ENCODE peak calls at places on chromosomes 13 and 19, in seven cellular contexts. P is hepatocyte, L is mammary epithelial cell, I is fibroblast of lung, R is astrocyte, H is K562, D is endothelial cell of umbilical vein. U is an unnamed sample.

GRCh38 chr19:58274771-58275199 is 4.0 kb upstream of the ZNF8 start:
- DNase-seq in D (peak; percentile 25), L (peak; percentile 10), I (peak; percentile 43), R (peak; percentile 61), P (no peak), H (no peak), U (no peak)

GRCh38 chr19:9945319-9945966 is 9.1 kb upstream of the OLFM2 start:
- DNase-seq in P (peak; percentile 87), L (peak; percentile 72), R (peak; percentile 99), D (peak; percentile 7), H (peak; percentile 74), I (peak; percentile 99), U (peak; percentile 31)

GRCh38 chr13:84237181-84237580 is 354.9 kb upstream of the SLITRK1 start:
- DNase-seq in D (no peak), L (no peak), R (no peak), H (no peak), P (no peak), I (no peak), U (peak; percentile 4)

GRCh38 chr19:38745316-38745715 is 1.0 kb upstream of the CAPN12 start:
- DNase-seq in R (no peak), D (no peak), P (no peak), H (no peak), I (no peak), L (peak; percentile 0), U (no peak)

GRCh38 chr19:54186934-54187381 is 2.4 kb downstream of the MBOAT7 start:
- DNase-seq in L (no peak), H (no peak), I (no peak), D (no peak), P (peak; percentile 74), R (no peak), U (no peak)

GRCh38 chr13:48403151-48403631 is 9.7 kb downstream of the LPAR6 start:
- DNase-seq in P (no peak), I (peak; percentile 63), D (no peak), L (no peak), R (no peak), H (no peak), U (no peak)

GRCh38 chr13:98719527-98720250 is 32.8 kb downstream of the SLC15A1 start:
- DNase-seq in P (no peak), D (no peak), H (no peak), I (no peak), R (no peak), L (no peak), U (no peak)

GRCh38 chr19:43362179-43362578 is 8.7 kb downstream of the CD177 start:
- DNase-seq in H (no peak), P (no peak), D (no peak), R (peak; percentile 45), L (no peak), I (no peak), U (no peak)

GRCh38 chr13:42007844-42008243 is 40.6 kb upstream of the DGKH start:
- DNase-seq in L (peak; percentile 49), D (no peak), I (peak; percentile 33), P (no peak), H (no peak), R (peak; percentile 93), U (no peak)

GRCh38 chr19:45729774-45730388 is 815 bp downstream of the FBXO46 start:
- DNase-seq in P (peak; percentile 27), D (peak; percentile 30), R (no peak), H (no peak), I (no peak), L (peak; percentile 55), U (no peak)

GRCh38 chr19:38321646-38322323 is 2.1 kb downstream of the KCNK6 start:
- DNase-seq in L (peak; percentile 88), P (peak; percentile 69), H (no peak), R (peak; percentile 30), D (no peak), I (peak; percentile 25), U (peak; percentile 22)

GRCh38 chr13:33152389-33152788 is 133.2 kb downstream of the STARD13 start:
- DNase-seq in R (no peak), H (no peak), L (no peak), I (no peak), P (no peak), D (no peak), U (no peak)

DNA sequence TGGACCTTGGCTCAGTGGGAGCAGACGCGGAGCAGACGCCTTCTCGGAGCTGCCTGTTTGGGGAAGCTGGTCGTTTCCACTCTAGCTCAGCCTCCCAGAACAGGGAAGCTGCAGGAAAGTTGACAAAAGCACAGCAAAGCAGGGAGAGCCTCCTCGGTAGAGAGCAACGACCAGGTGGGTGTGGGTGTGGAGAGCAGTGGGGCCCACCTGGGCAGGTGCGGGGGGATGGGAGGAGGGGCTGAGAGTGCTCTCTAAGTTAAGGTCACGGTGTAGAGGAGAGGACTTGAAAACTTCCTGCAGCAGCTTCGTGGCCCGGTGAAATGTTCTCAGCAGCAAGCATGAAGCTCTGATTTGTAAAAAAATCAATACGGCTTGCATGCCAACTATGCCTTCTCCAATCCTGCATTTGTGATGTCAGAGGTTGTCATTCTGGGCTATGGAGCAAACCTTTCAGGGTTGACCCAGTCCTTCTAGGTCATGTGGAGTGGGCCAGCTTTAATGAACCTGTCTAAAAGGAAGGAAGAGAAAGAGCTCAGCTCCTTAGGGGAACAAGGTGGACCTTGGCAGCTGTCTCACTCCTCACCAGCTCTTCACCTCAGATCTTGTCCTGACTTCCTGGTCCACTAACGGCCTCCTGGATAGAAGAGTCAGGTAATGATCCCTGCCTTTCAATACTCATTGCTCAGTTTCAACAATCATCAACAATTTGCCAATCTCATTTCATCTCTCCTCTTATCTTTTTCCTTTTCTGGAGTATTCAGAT is 85.8 kb upstream of the UBL3 start:
- DNase-seq in H (no peak), D (no peak), L (no peak), R (no peak), I (no peak), P (no peak), U (no peak)
- H2AFZ ChIP-seq in H (no peak overlapping the region), D (no peak overlapping the region), L (no peak overlapping the region), R (no peak overlapping the region), I (no peak overlapping the region), P (no peak overlapping the region), U (peak overlapping the region; percentile 50)

DNA sequence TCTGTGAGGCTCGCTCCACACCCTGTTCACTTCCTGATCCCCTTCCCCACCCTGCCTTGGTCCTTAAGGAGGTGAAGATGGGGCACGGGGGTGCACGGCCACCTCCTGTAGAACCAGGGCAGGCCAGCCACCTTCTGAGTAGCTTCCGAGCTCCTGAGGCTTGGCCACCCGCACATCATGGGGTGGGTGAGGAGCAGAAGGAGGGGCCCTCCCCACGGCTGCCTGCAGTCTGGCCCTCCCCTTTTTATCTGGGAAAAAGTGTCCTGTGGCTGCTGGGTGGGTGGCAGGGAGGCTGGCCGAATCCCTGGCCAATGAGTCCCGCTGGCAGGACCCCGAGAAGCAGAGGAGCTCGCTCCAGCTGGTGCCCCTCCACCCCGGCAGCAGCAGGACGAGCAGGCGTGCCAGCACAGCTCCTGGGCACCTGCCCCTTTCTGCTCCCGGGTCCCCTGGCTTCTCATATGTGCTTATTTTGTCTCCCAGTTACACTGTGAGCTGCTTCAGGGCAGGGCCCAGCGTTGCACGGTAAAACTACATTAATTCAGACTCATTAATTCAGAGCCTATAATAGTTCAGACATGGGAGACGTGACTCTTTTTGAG is 135.0 kb downstream of the KDM4B start:
- DNase-seq in H (no peak), L (no peak), R (no peak), D (no peak), I (no peak), P (no peak), U (no peak)
- TF ChIP-seq EZH2 in H (no peak), L (no peak), R (no peak), D (no peak), I (no peak), P (no peak), U (no peak)

GRCh38 chr19:41376241-41376997 is at the start of gene TMEM91:
- DNase-seq in P (peak; percentile 52), L (peak; percentile 53), R (no peak), H (no peak), I (peak; percentile 44), D (peak; percentile 34), U (peak; percentile 84)
- H2AFZ ChIP-seq in P (peak within 1 kb of the TSS; percentile 92), L (peak within 1 kb of the TSS; percentile 87), R (peak within 1 kb of the TSS; percentile 94), H (no peak within 1 kb of the TSS), I (peak within 1 kb of the TSS; percentile 67), D (peak within 1 kb of the TSS; percentile 82), U (peak within 1 kb of the TSS; percentile 85)

DNA sequence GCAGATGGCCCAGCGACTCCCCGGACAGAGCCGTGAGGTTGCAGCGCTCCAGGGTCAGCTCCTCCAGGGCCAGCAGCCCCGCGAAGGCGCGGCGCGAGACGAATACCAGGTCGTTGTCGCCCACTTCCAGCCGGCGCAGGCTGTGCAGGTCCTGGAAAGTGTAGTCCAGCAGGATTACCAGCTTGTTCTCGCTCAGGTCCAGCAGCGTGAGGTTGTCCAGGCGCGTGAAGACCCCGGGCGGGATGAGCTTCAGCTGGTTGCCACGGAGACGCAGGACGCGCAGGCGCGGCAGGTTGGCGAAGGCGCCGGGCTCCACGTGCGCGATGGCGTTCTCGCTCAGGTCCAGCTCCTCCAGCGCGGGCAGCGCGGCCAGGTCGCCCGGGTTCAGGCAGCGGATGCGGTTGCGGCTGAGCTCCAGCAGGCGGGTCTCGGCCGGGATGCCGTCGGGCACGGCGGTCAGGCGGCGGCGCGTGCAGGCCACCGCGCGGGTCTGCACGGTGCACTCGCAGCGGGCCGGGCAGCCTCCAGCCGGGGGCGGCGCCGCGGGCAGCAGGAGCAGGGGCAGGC is 9.3 kb upstream of the PEAK3 start:
- DNase-seq in R (no peak), D (peak; percentile 26), P (no peak), I (no peak), L (peak; percentile 29), H (no peak), U (peak; percentile 92)
- TF ChIP-seq EZH2 in R (peak; percentile 64), D (peak; percentile 89), P (no peak), I (peak; percentile 79), L (no peak), H (no peak), U (peak; percentile 88)

U was measured in neural progenitor cell.